ENCODE peak calls at places on chromosome 16, in eight cellular contexts. Y is T-cell, V is AG08396, Q is left lobe of liver, B is memory B cell, A is T-helper 17 cell, G is skeletal muscle cell, S is SHP77. J is an unnamed sample.

GRCh38 chr16:25097304-25097988 is 14.1 kb upstream of the LCMT1 start:
- DNase-seq in A (no peak), V (peak), G (peak), B (no peak), S (no peak), Q (no peak), Y (no peak), J (no peak)

GRCh38 chr16:75070055-75070841 is 46.3 kb downstream of the LDHD start:
- DNase-seq in G (no peak), S (no peak), A (no peak), V (no peak), Q (peak), Y (no peak), B (no peak), J (no peak)

GRCh38 chr16:77353587-77354263 is 81.1 kb downstream of the ADAMTS18 start:
- DNase-seq in S (no peak), G (no peak), Y (no peak), A (no peak), Q (no peak), B (no peak), V (no peak), J (no peak)

GRCh38 chr16:50273888-50274770 is 7.8 kb downstream of the ADCY7 start:
- DNase-seq in B (peak), Q (no peak), G (no peak), V (no peak), A (no peak), S (no peak), Y (peak), J (no peak)

GRCh38 chr16:85565796-85566501 is 47.2 kb upstream of the GSE1 start:
- DNase-seq in V (no peak), S (no peak), B (no peak), Y (no peak), Q (no peak), A (no peak), G (no peak), J (no peak)

GRCh38 chr16:51009813-51010212 is 141.3 kb downstream of the SALL1 start:
- DNase-seq in V (no peak), A (no peak), Q (no peak), G (no peak), B (no peak), S (no peak), Y (no peak), J (no peak)

GRCh38 chr16:68800257-68800875 is 43.0 kb upstream of the TANGO6 start:
- DNase-seq in V (peak), S (peak), Y (peak), A (no peak), B (peak), G (no peak), Q (no peak), J (peak)

GRCh38 chr16:11585460-11586374 is 1.0 kb downstream of the LITAF start:
- DNase-seq in B (no peak), Q (no peak), G (no peak), Y (peak), V (peak), A (peak), S (no peak), J (no peak)

GRCh38 chr16:76854234-76854633 is 336.8 kb upstream of the MON1B start:
- DNase-seq in B (no peak), Q (no peak), V (no peak), Y (no peak), S (no peak), G (no peak), A (no peak), J (no peak)

GRCh38 chr16:1413684-1414531 is 596 bp downstream of the UNKL start:
- DNase-seq in Q (no peak), A (peak), V (peak), Y (peak), G (no peak), S (peak), B (peak), J (peak)

GRCh38 chr16:49855280-49855821 is 561 bp downstream of the ZNF423 start:
- DNase-seq in A (peak), S (no peak), Y (peak), G (peak), V (peak), B (peak), Q (peak), J (no peak)